ENCODE peak calls at places on chromosomes 11 and 22, in eight cellular contexts. X is A549, T is vagina, V is gastrocnemius medialis, K is chondrocyte, Z is WTC11, O is lower leg skin, E is GM12865. H is an unnamed sample.

GRCh38 chr22:49838771-49839717 is 11.4 kb upstream of the BRD1 start:
- DNase-seq in T (no peak), Z (peak), V (no peak), O (no peak), X (no peak), K (no peak), E (peak), H (no peak)

GRCh38 chr11:33802414-33802950 is 28.2 kb upstream of the FBXO3 start:
- DNase-seq in V (peak), T (no peak), K (no peak), Z (peak), E (peak), O (no peak), X (peak), H (peak)

GRCh38 chr22:50008151-50009040 is 4.2 kb downstream of the IL17REL start:
- DNase-seq in K (peak), X (no peak), T (no peak), V (no peak), Z (no peak), E (no peak), O (no peak), H (no peak)

GRCh38 chr11:134675983-134676382 is 263.9 kb upstream of the B3GAT1 start:
- DNase-seq in V (no peak), O (no peak), Z (no peak), T (no peak), X (no peak), E (no peak), K (no peak), H (no peak)

GRCh38 chr11:65305501-65306268 is 9.0 kb upstream of the CDC42EP2 start:
- DNase-seq in V (no peak), E (no peak), O (no peak), X (no peak), Z (no peak), T (no peak), K (no peak), H (no peak)

GRCh38 chr11:61092280-61092766 is 10.0 kb upstream of the CD5 start:
- DNase-seq in Z (no peak), V (no peak), T (no peak), E (peak), K (no peak), O (no peak), X (no peak), H (no peak)

GRCh38 chr11:43021466-43021865 is 290.3 kb upstream of the API5 start:
- DNase-seq in O (no peak), K (no peak), E (peak), X (no peak), T (no peak), Z (peak), V (no peak), H (no peak)

GRCh38 chr11:59918987-59919589 is 19.1 kb upstream of the OOSP1 start:
- DNase-seq in T (no peak), V (no peak), O (no peak), E (peak), X (peak), K (no peak), Z (peak), H (peak)

GRCh38 chr22:34781676-34782075 is 284.3 kb upstream of the ISX start:
- DNase-seq in X (no peak), O (no peak), K (no peak), V (no peak), E (no peak), Z (no peak), T (no peak), H (no peak)

GRCh38 chr22:46500201-46500600 is 37.2 kb downstream of the CELSR1 start:
- DNase-seq in X (no peak), V (no peak), O (no peak), K (no peak), T (no peak), E (no peak), Z (peak), H (no peak)

GRCh38 chr11:95972055-95972454 is 48.1 kb upstream of the MTMR2 start:
- DNase-seq in T (no peak), X (no peak), K (no peak), Z (no peak), O (no peak), E (no peak), V (no peak), H (no peak)

GRCh38 chr22:45576273-45576625 is 73.6 kb downstream of the FBLN1 start:
- DNase-seq in Z (no peak), T (no peak), O (no peak), V (no peak), X (no peak), E (no peak), K (peak), H (no peak)

GRCh38 chr22:22355233-22355834 is 110.7 kb downstream of the VPREB1 start:
- DNase-seq in E (no peak), V (no peak), Z (no peak), O (no peak), T (no peak), X (no peak), K (no peak), H (no peak)

GRCh38 chr11:10310301-10310841 is 5.5 kb downstream of the ADM start:
- DNase-seq in Z (no peak), T (no peak), E (peak), O (peak), K (no peak), X (no peak), V (no peak), H (no peak)

GRCh38 chr11:75033916-75034315 is 45.2 kb downstream of the NEU3 start:
- DNase-seq in V (no peak), K (no peak), E (no peak), T (no peak), O (no peak), Z (no peak), X (no peak), H (no peak)

GRCh38 chr11:75032550-75032935 is 43.8 kb downstream of the NEU3 start:
- DNase-seq in Z (no peak), K (no peak), T (no peak), E (no peak), X (no peak), V (no peak), O (no peak), H (no peak)

GRCh38 chr11:75029836-75030631 is 41.3 kb downstream of the NEU3 start:
- DNase-seq in X (no peak), T (peak), V (no peak), E (no peak), Z (no peak), K (no peak), O (peak), H (no peak)

GRCh38 chr11:75031224-75031753 is 42.6 kb downstream of the NEU3 start:
- DNase-seq in O (peak), X (no peak), K (no peak), Z (no peak), V (no peak), E (no peak), T (peak), H (peak)

GRCh38 chr11:75031771-75032549 is 43.2 kb downstream of the NEU3 start:
- DNase-seq in X (peak), O (peak), Z (peak), K (no peak), E (peak), V (peak), T (peak), H (peak)
- TF ChIP-seq CTCF in X (peak), O (no peak), Z (peak), K (peak), E (peak), V (peak), T (peak), H (peak)

GRCh38 chr22:17748555-17749353 is 25.5 kb downstream of the BID start:
- DNase-seq in Z (peak), V (no peak), T (no peak), E (no peak), O (no peak), X (no peak), K (no peak), H (no peak)
- TF ChIP-seq CTCF in Z (peak), V (no peak), T (no peak), E (no peak), O (no peak), X (no peak), K (peak), H (no peak)

GRCh38 chr22:28837640-28838039 is 37.3 kb upstream of the XBP1 start:
- DNase-seq in K (no peak), Z (no peak), O (no peak), X (no peak), E (no peak), V (no peak), T (no peak), H (no peak)

GRCh38 chr22:28835630-28836189 is 35.3 kb upstream of the XBP1 start:
- DNase-seq in Z (no peak), X (no peak), T (no peak), E (no peak), V (no peak), K (no peak), O (no peak), H (no peak)

GRCh38 chr22:28843633-28844032 is 39.7 kb upstream of the ZNRF3 start:
- DNase-seq in V (no peak), T (no peak), O (no peak), X (no peak), E (no peak), Z (no peak), K (no peak), H (no peak)

GRCh38 chr22:28838971-28839370 is 38.6 kb upstream of the XBP1 start:
- DNase-seq in V (no peak), E (no peak), Z (no peak), T (no peak), K (no peak), X (no peak), O (no peak), H (no peak)

DNA sequence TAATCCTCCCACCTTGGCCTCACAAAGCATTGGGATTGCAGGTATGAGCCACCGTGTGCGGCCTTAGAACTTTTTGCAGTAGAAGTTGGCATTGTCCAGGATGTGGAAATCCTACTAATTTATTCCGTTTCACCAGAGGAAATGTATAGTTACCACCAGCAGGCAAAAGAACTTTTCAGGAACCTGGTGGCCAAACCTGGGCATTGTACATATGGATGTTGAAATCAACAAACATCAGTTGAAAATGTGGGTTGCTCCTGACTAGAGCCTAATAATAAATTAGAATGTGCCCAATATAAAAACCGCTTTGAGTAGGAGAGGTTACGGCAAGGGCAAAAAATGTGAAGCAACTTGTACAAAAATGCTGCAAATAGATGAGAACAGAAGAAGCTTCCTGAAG is 40.7 kb upstream of the XBP1 start:
- DNase-seq in V (no peak), K (no peak), E (no peak), X (no peak), Z (no peak), O (no peak), T (no peak), H (no peak)
- TF ChIP-seq CTCF in V (no peak), K (no peak), E (no peak), X (no peak), Z (no peak), O (no peak), T (no peak), H (no peak)

DNA sequence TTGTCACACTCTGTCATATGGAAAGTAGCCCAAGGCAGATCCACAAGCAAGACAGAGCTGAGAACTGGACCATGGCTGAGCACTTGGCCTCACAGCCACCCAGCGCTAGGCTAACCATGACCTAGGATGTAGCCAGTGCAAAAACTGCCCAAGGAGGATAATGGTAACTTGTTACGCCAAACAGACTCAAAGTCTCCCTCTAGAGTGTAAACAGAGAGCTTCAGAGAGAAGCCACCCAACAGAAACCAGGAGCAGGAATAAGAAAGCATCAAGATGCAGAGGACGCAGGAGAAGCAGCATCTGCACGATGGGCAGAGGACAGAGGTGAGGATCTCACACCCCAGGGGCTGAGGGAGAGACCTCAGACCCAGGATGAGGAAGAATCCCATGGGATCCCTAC is 97.9 kb downstream of the RCN1 start:
- DNase-seq in E (peak), T (no peak), V (no peak), Z (no peak), O (no peak), X (no peak), K (no peak), H (no peak)
- TF ChIP-seq CTCF in E (peak), T (no peak), V (no peak), Z (no peak), O (no peak), X (no peak), K (peak), H (no peak)

GRCh38 chr11:72439455-72439854 is 5.1 kb upstream of the CLPB start:
- DNase-seq in K (no peak), X (no peak), E (no peak), Z (no peak), T (no peak), V (no peak), O (no peak), H (peak)

GRCh38 chr11:72436667-72437066 is 2.3 kb upstream of the CLPB start:
- DNase-seq in Z (no peak), E (peak), O (no peak), K (no peak), X (no peak), T (no peak), V (no peak), H (no peak)

GRCh38 chr11:72445423-72445822 is 11.1 kb upstream of the CLPB start:
- DNase-seq in K (no peak), X (no peak), V (no peak), E (no peak), O (no peak), T (no peak), Z (no peak), H (no peak)

GRCh38 chr11:72443016-72443415 is 8.7 kb upstream of the CLPB start:
- DNase-seq in Z (no peak), K (no peak), O (no peak), T (no peak), E (no peak), V (no peak), X (no peak), H (no peak)

GRCh38 chr11:72441647-72442267 is 7.4 kb upstream of the CLPB start:
- DNase-seq in V (no peak), E (no peak), Z (no peak), T (no peak), X (no peak), O (no peak), K (no peak), H (no peak)
- TF ChIP-seq CTCF in V (no peak), E (no peak), Z (no peak), T (no peak), X (no peak), O (no peak), K (no peak), H (no peak)

GRCh38 chr11:56624661-56625110 is 10.0 kb upstream of the OR5M1 start:
- DNase-seq in O (no peak), E (peak), T (no peak), X (peak), Z (no peak), V (no peak), K (no peak), H (peak)
- TF ChIP-seq CTCF in O (no peak), E (peak), T (no peak), X (peak), Z (peak), V (no peak), K (peak), H (peak)

GRCh38 chr11:69640260-69640994 is 529 bp upstream of the CCND1 start:
- DNase-seq in V (no peak), Z (no peak), E (no peak), K (peak), T (no peak), O (no peak), X (no peak), H (peak)
- TF ChIP-seq CTCF in V (no peak), Z (no peak), E (no peak), K (no peak), T (no peak), O (no peak), X (no peak), H (no peak)

DNA sequence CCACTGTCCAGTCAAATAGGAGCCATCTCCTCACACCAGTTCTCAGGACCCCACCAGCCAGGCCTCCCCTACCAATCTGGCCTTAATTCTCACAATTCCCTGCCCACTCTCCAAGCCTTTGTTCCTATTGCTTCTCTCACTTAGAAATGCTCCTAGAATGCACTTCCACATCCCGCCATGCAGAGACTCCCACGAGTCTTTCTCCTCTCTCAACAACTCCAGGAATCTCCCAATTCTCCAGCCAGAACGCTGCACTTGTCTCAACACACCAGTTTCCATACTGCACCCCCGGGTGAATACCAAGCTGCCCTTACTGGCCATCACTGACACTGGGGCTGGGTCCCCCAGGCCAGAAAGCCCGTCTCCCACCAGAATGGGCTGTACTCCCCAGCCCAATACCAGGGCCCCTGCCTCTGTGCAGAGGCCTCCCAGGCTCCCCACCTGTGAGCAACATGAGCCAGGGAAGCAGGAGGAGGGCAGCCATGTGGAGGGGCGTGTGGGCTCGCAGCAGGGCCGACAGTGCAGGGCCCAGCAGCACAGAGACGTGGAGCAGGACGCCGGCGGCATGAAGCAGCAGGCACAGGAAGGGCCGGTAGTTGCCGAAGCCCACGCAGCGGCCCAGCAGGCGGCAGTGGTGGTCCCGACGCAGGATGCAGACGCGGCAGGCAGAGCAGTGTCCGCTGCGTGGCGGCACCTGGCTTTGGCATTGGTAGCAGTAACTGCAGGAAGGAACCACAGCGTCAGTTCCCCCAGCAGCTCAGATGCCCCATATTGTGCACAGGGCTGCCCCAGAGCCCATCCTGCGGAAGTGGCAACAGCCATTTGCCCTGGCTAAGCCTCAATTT is 2.4 kb downstream of the ZDHHC24 start:
- DNase-seq in Z (peak), T (no peak), E (peak), X (no peak), O (no peak), K (no peak), V (no peak), H (no peak)
- TF ChIP-seq CTCF in Z (no peak), T (no peak), E (peak), X (no peak), O (no peak), K (peak), V (no peak), H (no peak)

DNA sequence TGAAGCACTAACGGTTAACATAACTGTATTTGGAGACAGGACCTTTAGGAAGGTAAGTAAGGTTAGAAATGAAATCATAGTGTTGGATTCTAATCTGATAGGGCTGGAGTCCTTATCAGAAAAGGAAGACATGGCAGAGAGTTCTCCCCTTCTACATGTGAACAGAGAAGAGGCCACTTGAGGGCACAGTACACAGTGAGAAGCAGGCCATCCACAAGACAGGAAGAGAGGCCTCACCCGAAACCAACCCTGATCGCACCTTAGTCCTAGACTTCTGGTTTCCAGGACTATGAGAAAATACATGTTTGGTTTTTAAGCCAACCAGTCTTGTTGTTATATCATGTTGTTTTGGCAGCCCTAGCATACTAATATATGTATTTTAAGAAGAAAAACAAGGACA is 170.0 kb downstream of the LRRC4C start:
- DNase-seq in T (no peak), V (no peak), Z (no peak), K (no peak), X (no peak), E (peak), O (no peak), H (no peak)
- TF ChIP-seq CTCF in T (no peak), V (no peak), Z (no peak), K (no peak), X (no peak), E (peak), O (no peak), H (no peak)

GRCh38 chr22:42357221-42357620 is 75.0 kb downstream of the NFAM1 start:
- DNase-seq in Z (no peak), O (no peak), V (no peak), K (no peak), E (no peak), T (no peak), X (no peak), H (peak)

GRCh38 chr22:42356547-42356946 is 75.7 kb downstream of the NFAM1 start:
- DNase-seq in K (no peak), X (no peak), T (no peak), V (no peak), Z (no peak), O (no peak), E (peak), H (no peak)

GRCh38 chr22:42358643-42359558 is 73.3 kb downstream of the NFAM1 start:
- DNase-seq in V (no peak), Z (no peak), K (no peak), T (no peak), X (no peak), E (no peak), O (no peak), H (no peak)

GRCh38 chr22:42360348-42360747 is 71.9 kb downstream of the NFAM1 start:
- DNase-seq in O (no peak), X (no peak), T (no peak), E (no peak), V (no peak), Z (no peak), K (no peak), H (no peak)

GRCh38 chr22:42357634-42358296 is 74.4 kb downstream of the NFAM1 start:
- DNase-seq in T (no peak), E (no peak), O (peak), X (no peak), Z (no peak), K (no peak), V (peak), H (peak)
- TF ChIP-seq CTCF in T (no peak), E (no peak), O (no peak), X (no peak), Z (no peak), K (no peak), V (no peak), H (no peak)